ENCODE peak calls at places on chromosomes 13 and 19, in four cellular contexts. Z, U, Q and S are unnamed samples.

GRCh38 chr13:28534801-28535200 is 39.9 kb upstream of the FLT1 start:
- DNase-seq in Z (no peak), Q (no peak), U (no peak), S (no peak)

GRCh38 chr13:106291006-106291405 is 244.5 kb downstream of the EFNB2 start:
- DNase-seq in Q (no peak), Z (no peak), U (peak), S (no peak)

GRCh38 chr13:73428137-73428536 is 369.3 kb downstream of the KLF5 start:
- DNase-seq in Q (no peak), Z (no peak), U (peak), S (no peak)

GRCh38 chr13:80337011-80337688 is 3.8 kb downstream of the SPRY2 start:
- DNase-seq in Z (no peak), U (peak), Q (no peak), S (no peak)

GRCh38 chr13:72180253-72180952 is 313.4 kb upstream of the DACH1 start:
- DNase-seq in U (peak), Z (no peak), Q (no peak), S (no peak)

GRCh38 chr19:14366529-14366928 is 14.7 kb upstream of the ADGRE5 start:
- DNase-seq in Z (peak), U (peak), Q (peak), S (peak)

GRCh38 chr19:3073159-3073563 is 10.9 kb upstream of the TLE5 start:
- DNase-seq in Z (no peak), Q (no peak), U (peak), S (no peak)

GRCh38 chr13:29883941-29884518 is 33.6 kb upstream of the UBL3 start:
- DNase-seq in U (peak), Z (no peak), Q (no peak), S (no peak)

GRCh38 chr13:36764536-36764935 is 54.5 kb upstream of the RFXAP start:
- DNase-seq in Z (no peak), U (no peak), Q (no peak), S (no peak)

GRCh38 chr19:3548594-3548993 is 8.8 kb downstream of the MFSD12 start:
- DNase-seq in U (no peak), Q (no peak), Z (no peak), S (no peak)

GRCh38 chr19:6417713-6418561 is 6.7 kb downstream of the KHSRP start:
- DNase-seq in Z (peak), Q (no peak), U (peak), S (peak)

GRCh38 chr19:14248578-14249011 is 42.6 kb upstream of the ADGRL1 start:
- DNase-seq in Z (peak), U (peak), Q (no peak), S (peak)

GRCh38 chr13:73069206-73069815 is 10.5 kb downstream of the KLF5 start:
- DNase-seq in U (peak), Z (no peak), Q (no peak), S (no peak)

GRCh38 chr19:13363954-13364353 is 142.3 kb downstream of the CACNA1A start:
- DNase-seq in Z (no peak), U (no peak), Q (no peak), S (no peak)

GRCh38 chr19:6423499-6424189 is 967 bp downstream of the KHSRP start:
- DNase-seq in U (peak), Z (peak), Q (no peak), S (peak)

GRCh38 chr13:46577656-46578589 is 25.0 kb downstream of the LRCH1 start:
- DNase-seq in Q (no peak), Z (no peak), U (peak), S (no peak)

GRCh38 chr13:97000295-97000925 is 6.1 kb upstream of the OXGR1 start:
- DNase-seq in Q (no peak), Z (no peak), U (peak), S (no peak)

GRCh38 chr19:53365899-53366493 is 491 bp downstream of the ZNF525 start:
- DNase-seq in Q (no peak), Z (peak), U (no peak), S (peak)

GRCh38 chr19:50890422-50891252 is 17.4 kb downstream of the KLK2 start:
- DNase-seq in Z (no peak), U (peak), Q (no peak), S (no peak)

GRCh38 chr19:46009530-46010510 is 13.0 kb downstream of the PGLYRP1 start:
- DNase-seq in Q (peak), U (peak), Z (peak), S (peak)

GRCh38 chr13:61954092-61954491 is 538.4 kb upstream of the PCDH20 start:
- DNase-seq in U (peak), Z (no peak), Q (no peak), S (no peak)

GRCh38 chr19:38730731-38731589 is 13.3 kb downstream of the CAPN12 start:
- DNase-seq in Z (no peak), U (no peak), Q (no peak), S (no peak)

GRCh38 chr13:99214232-99214631 is 13.6 kb downstream of the UBAC2 start:
- DNase-seq in U (no peak), Q (no peak), Z (no peak), S (no peak)

GRCh38 chr13:26482451-26483197 is 74.9 kb upstream of the WASF3 start:
- DNase-seq in U (peak), Q (peak), Z (peak), S (peak)

GRCh38 chr19:54415208-54415900 is at the start of gene TTYH1:
- DNase-seq in Q (peak), Z (peak), U (no peak), S (peak)

GRCh38 chr19:516884-517424 is 9.7 kb downstream of the TPGS1 start:
- DNase-seq in Q (no peak), Z (no peak), U (no peak), S (no peak)

GRCh38 chr13:34247596-34247995 is 429.6 kb downstream of the RFC3 start:
- DNase-seq in U (no peak), Z (no peak), Q (no peak), S (no peak)

GRCh38 chr19:3366761-3367571 is 583 bp downstream of the NFIC start:
- DNase-seq in Z (no peak), Q (no peak), U (no peak), S (peak)

GRCh38 chr13:80430561-80430960 is 89.6 kb upstream of the SPRY2 start:
- DNase-seq in Q (no peak), Z (no peak), U (peak), S (no peak)

GRCh38 chr13:105603283-105603682 is 932.2 kb downstream of the EFNB2 start:
- DNase-seq in U (no peak), Z (no peak), Q (no peak), S (no peak)

GRCh38 chr19:45468803-45469131 is 971 bp downstream of the FOSB start:
- DNase-seq in U (peak), Z (no peak), Q (peak), S (no peak)

GRCh38 chr13:113004126-113004525 is 35.1 kb downstream of the MCF2L start:
- DNase-seq in U (no peak), Z (no peak), Q (no peak), S (no peak)

GRCh38 chr13:25943666-25944065 is 108.2 kb downstream of the SHISA2 start:
- DNase-seq in Z (no peak), U (no peak), Q (no peak), S (no peak)

GRCh38 chr13:94548382-94549240 is 47.3 kb downstream of the TGDS start:
- DNase-seq in Z (peak), U (peak), Q (peak), S (no peak)

GRCh38 chr19:42178791-42179500 is 38.5 kb downstream of the DEDD2 start:
- DNase-seq in Q (no peak), U (no peak), Z (peak), S (peak)